ENCODE peak calls at places on chromosomes 11 and 22, in nine cellular contexts. V is NCI-H1105 treated with DMSO at 0.1 percent for 48 hours, C is aorta, P is upper lobe of right lung, W is T-helper 2 cell, K is NCI-H446 treated with DMSO at 0.1 percent for 48 hours, E is NCI-H524, G is left lung, T is non-pigmented ciliary epithelial cell. U is an unnamed sample.

GRCh38 chr22:36027960-36028645 is 521 bp downstream of the RBFOX2 start:
- DNase-seq in V (peak; percentile 51), C (peak; percentile 84), P (no peak), W (no peak), K (peak; percentile 31), E (peak; percentile 78), G (peak; percentile 34), T (no peak), U (no peak)

GRCh38 chr11:4059424-4059823 is 35.2 kb upstream of the RRM1 start:
- DNase-seq in V (no peak), C (no peak), P (no peak), W (no peak), K (no peak), E (no peak), G (no peak), T (no peak), U (no peak)

GRCh38 chr11:83063073-83063754 is 8.5 kb downstream of the RAB30 start:
- DNase-seq in V (no peak), C (no peak), P (no peak), W (no peak), K (no peak), E (no peak), G (no peak), T (no peak), U (no peak)

GRCh38 chr22:20953668-20954500 is 13.2 kb upstream of the AIFM3 start:
- DNase-seq in V (no peak), C (peak; percentile 56), P (no peak), W (no peak), K (no peak), E (no peak), G (no peak), T (no peak), U (peak; percentile 5)

GRCh38 chr22:46390652-46391301 is 55.3 kb downstream of the TRMU start:
- DNase-seq in V (no peak), C (no peak), P (no peak), W (no peak), K (no peak), E (peak; percentile 53), G (no peak), T (no peak), U (no peak)

GRCh38 chr11:36757122-36757521 is 159.1 kb upstream of the RAG2 start:
- DNase-seq in V (no peak), C (no peak), P (no peak), W (no peak), K (no peak), E (no peak), G (no peak), T (no peak), U (no peak)

GRCh38 chr11:47414685-47415070 is 6.3 kb downstream of the SLC39A13 start:
- DNase-seq in V (no peak), C (no peak), P (no peak), W (no peak), K (no peak), E (no peak), G (no peak), T (no peak), U (no peak)

GRCh38 chr22:31618057-31618456 is 44.0 kb downstream of the PISD start:
- DNase-seq in V (peak; percentile 91), C (no peak), P (no peak), W (no peak), K (no peak), E (no peak), G (no peak), T (no peak), U (no peak)

GRCh38 chr11:88603499-88603898 is 266.0 kb upstream of the CTSC start:
- DNase-seq in V (no peak), C (no peak), P (no peak), W (no peak), K (no peak), E (peak; percentile 5), G (no peak), T (no peak), U (no peak)

GRCh38 chr11:132258865-132259264 is 888.5 kb downstream of the NTM start:
- DNase-seq in V (no peak), C (no peak), P (no peak), W (no peak), K (no peak), E (no peak), G (no peak), T (no peak), U (no peak)

GRCh38 chr11:78427615-78428272 is 10.1 kb upstream of the GAB2 start:
- DNase-seq in V (no peak), C (no peak), P (no peak), W (no peak), K (no peak), E (no peak), G (no peak), T (no peak), U (peak; percentile 47)

GRCh38 chr11:61695917-61696316 is 15.7 kb downstream of the DAGLA start:
- DNase-seq in V (no peak), C (peak; percentile 92), P (peak; percentile 89), W (peak; percentile 71), K (no peak), E (no peak), G (peak; percentile 84), T (no peak), U (peak; percentile 98)

GRCh38 chr11:75896843-75897419 is 81.9 kb downstream of the UVRAG start:
- DNase-seq in V (peak; percentile 58), C (no peak), P (no peak), W (no peak), K (peak; percentile 49), E (peak; percentile 44), G (no peak), T (peak; percentile 19), U (no peak)

GRCh38 chr22:48896766-48897637 is 930.7 kb downstream of the BRD1 start:
- DNase-seq in V (peak; percentile 14), C (no peak), P (peak; percentile 45), W (no peak), K (peak; percentile 38), E (no peak), G (no peak), T (no peak), U (no peak)

U was measured in CD14-positive monocyte.